ENCODE peak calls at places on chromosomes 13 and 19, in eight cellular contexts. One of them, this sample, is unnamed.
A peak's percentile ranks its signal among the peaks of the same experiment; 100 is the strongest.

GRCh38 chr13:112071902-112072530 is 5.1 kb downstream of the SOX1 start:
- DNase-seq in cardiac muscle cell: no peak
- DNase-seq in tibial nerve: no peak
- DNase-seq in stomach: no peak
- DNase-seq in cardiac fibroblast: no peak
- DNase-seq in heart right ventricle: no peak
- DNase-seq in fibroblast of lung: no peak
- DNase-seq in uterus: no peak
- DNase-seq in this sample: no peak

GRCh38 chr13:40558656-40559055 is 107.8 kb downstream of the FOXO1 start:
- DNase-seq in heart right ventricle: no peak
- DNase-seq in cardiac muscle cell: no peak
- DNase-seq in stomach: no peak
- DNase-seq in uterus: no peak
- DNase-seq in fibroblast of lung: no peak
- DNase-seq in tibial nerve: no peak
- DNase-seq in cardiac fibroblast: peak; percentile 67
- DNase-seq in this sample: no peak

GRCh38 chr13:24065172-24065571 is 95.3 kb upstream of the SPATA13 start:
- DNase-seq in uterus: no peak
- DNase-seq in cardiac muscle cell: no peak
- DNase-seq in fibroblast of lung: no peak
- DNase-seq in heart right ventricle: no peak
- DNase-seq in stomach: no peak
- DNase-seq in cardiac fibroblast: no peak
- DNase-seq in tibial nerve: no peak
- DNase-seq in this sample: no peak

GRCh38 chr19:42563352-42564210 is 31.1 kb downstream of the CEACAM8 start:
- DNase-seq in stomach: peak; percentile 29
- DNase-seq in cardiac muscle cell: peak; percentile 73
- DNase-seq in heart right ventricle: peak; percentile 32
- DNase-seq in uterus: no peak
- DNase-seq in fibroblast of lung: peak; percentile 39
- DNase-seq in cardiac fibroblast: peak; percentile 55
- DNase-seq in tibial nerve: peak; percentile 5
- DNase-seq in this sample: peak; percentile 44

GRCh38 chr19:4429266-4430200 is 27.1 kb downstream of the CHAF1A start:
- DNase-seq in fibroblast of lung: no peak
- DNase-seq in stomach: no peak
- DNase-seq in cardiac fibroblast: no peak
- DNase-seq in tibial nerve: no peak
- DNase-seq in heart right ventricle: no peak
- DNase-seq in cardiac muscle cell: no peak
- DNase-seq in uterus: no peak
- DNase-seq in this sample: no peak

GRCh38 chr13:81001828-81002385 is 661.0 kb upstream of the SPRY2 start:
- DNase-seq in cardiac muscle cell: no peak
- DNase-seq in cardiac fibroblast: peak; percentile 3
- DNase-seq in fibroblast of lung: peak; percentile 16
- DNase-seq in heart right ventricle: no peak
- DNase-seq in tibial nerve: no peak
- DNase-seq in uterus: no peak
- DNase-seq in stomach: no peak
- DNase-seq in this sample: no peak

GRCh38 chr19:17303940-17304267 is 679 bp upstream of the ABHD8 start:
- DNase-seq in fibroblast of lung: no peak
- DNase-seq in uterus: no peak
- DNase-seq in stomach: no peak
- DNase-seq in tibial nerve: no peak
- DNase-seq in cardiac muscle cell: no peak
- DNase-seq in cardiac fibroblast: no peak
- DNase-seq in heart right ventricle: no peak
- DNase-seq in this sample: peak; percentile 70

GRCh38 chr13:33610471-33611015 is 207.4 kb upstream of the RFC3 start:
- DNase-seq in heart right ventricle: peak; percentile 77
- DNase-seq in fibroblast of lung: peak; percentile 56
- DNase-seq in uterus: no peak
- DNase-seq in stomach: no peak
- DNase-seq in cardiac muscle cell: no peak
- DNase-seq in cardiac fibroblast: peak; percentile 44
- DNase-seq in tibial nerve: no peak
- DNase-seq in this sample: no peak

GRCh38 chr13:113926951-113927660 is 46.8 kb downstream of the C13orf46 start:
- DNase-seq in fibroblast of lung: no peak
- DNase-seq in cardiac fibroblast: no peak
- DNase-seq in stomach: peak; percentile 23
- DNase-seq in uterus: peak; percentile 42
- DNase-seq in heart right ventricle: no peak
- DNase-seq in cardiac muscle cell: no peak
- DNase-seq in tibial nerve: no peak
- DNase-seq in this sample: no peak

GRCh38 chr13:24194447-24194846 is 33.9 kb downstream of the SPATA13 start:
- DNase-seq in stomach: no peak
- DNase-seq in cardiac muscle cell: no peak
- DNase-seq in heart right ventricle: no peak
- DNase-seq in fibroblast of lung: no peak
- DNase-seq in tibial nerve: no peak
- DNase-seq in cardiac fibroblast: no peak
- DNase-seq in uterus: no peak
- DNase-seq in this sample: no peak

GRCh38 chr13:95455782-95456181 is 96.7 kb upstream of the CLDN10 start:
- DNase-seq in cardiac muscle cell: no peak
- DNase-seq in heart right ventricle: no peak
- DNase-seq in fibroblast of lung: no peak
- DNase-seq in tibial nerve: no peak
- DNase-seq in cardiac fibroblast: no peak
- DNase-seq in stomach: no peak
- DNase-seq in uterus: no peak
- DNase-seq in this sample: no peak

GRCh38 chr13:114102521-114103288 is 29.7 kb downstream of the RASA3 start:
- DNase-seq in tibial nerve: no peak
- DNase-seq in cardiac muscle cell: no peak
- DNase-seq in uterus: peak; percentile 15
- DNase-seq in stomach: no peak
- DNase-seq in cardiac fibroblast: no peak
- DNase-seq in heart right ventricle: no peak
- DNase-seq in fibroblast of lung: no peak
- DNase-seq in this sample: no peak

GRCh38 chr19:10876459-10877240 is 5.3 kb downstream of the CARM1 start:
- DNase-seq in cardiac muscle cell: no peak
- DNase-seq in fibroblast of lung: no peak
- DNase-seq in uterus: no peak
- DNase-seq in heart right ventricle: peak; percentile 30
- DNase-seq in tibial nerve: no peak
- DNase-seq in stomach: no peak
- DNase-seq in cardiac fibroblast: no peak
- DNase-seq in this sample: no peak

GRCh38 chr13:97130201-97130600 is 91.9 kb upstream of the MBNL2 start:
- DNase-seq in fibroblast of lung: no peak
- DNase-seq in tibial nerve: no peak
- DNase-seq in heart right ventricle: no peak
- DNase-seq in cardiac muscle cell: no peak
- DNase-seq in cardiac fibroblast: peak; percentile 56
- DNase-seq in uterus: no peak
- DNase-seq in stomach: no peak
- DNase-seq in this sample: no peak

GRCh38 chr19:20079487-20079886 is 1.7 kb downstream of the ZNF90 start:
- DNase-seq in cardiac fibroblast: no peak
- DNase-seq in tibial nerve: no peak
- DNase-seq in stomach: no peak
- DNase-seq in heart right ventricle: no peak
- DNase-seq in fibroblast of lung: no peak
- DNase-seq in uterus: no peak
- DNase-seq in cardiac muscle cell: no peak
- DNase-seq in this sample: no peak

GRCh38 chr13:86095351-86095750 is 296.1 kb upstream of the SLITRK6 start:
- DNase-seq in tibial nerve: no peak
- DNase-seq in cardiac fibroblast: no peak
- DNase-seq in fibroblast of lung: no peak
- DNase-seq in heart right ventricle: no peak
- DNase-seq in stomach: no peak
- DNase-seq in uterus: no peak
- DNase-seq in cardiac muscle cell: no peak
- DNase-seq in this sample: no peak

GRCh38 chr19:58554494-58555368 is at the start of gene CHMP2A:
- DNase-seq in tibial nerve: peak; percentile 97
- DNase-seq in cardiac muscle cell: peak; percentile 99
- DNase-seq in stomach: peak; percentile 99
- DNase-seq in heart right ventricle: peak; percentile 99
- DNase-seq in cardiac fibroblast: peak; percentile 98
- DNase-seq in uterus: peak; percentile 99
- DNase-seq in fibroblast of lung: peak; percentile 96
- DNase-seq in this sample: peak; percentile 81

GRCh38 chr13:75908137-75908536 is 272.0 kb downstream of the LMO7 start:
- DNase-seq in tibial nerve: no peak
- DNase-seq in cardiac fibroblast: peak; percentile 1
- DNase-seq in fibroblast of lung: peak; percentile 1
- DNase-seq in stomach: no peak
- DNase-seq in uterus: peak; percentile 14
- DNase-seq in heart right ventricle: peak; percentile 12
- DNase-seq in cardiac muscle cell: peak; percentile 73
- DNase-seq in this sample: no peak

GRCh38 chr13:112885782-112886268 is 83.2 kb upstream of the MCF2L start:
- DNase-seq in tibial nerve: peak; percentile 60
- DNase-seq in cardiac muscle cell: peak; percentile 95
- DNase-seq in heart right ventricle: peak; percentile 75
- DNase-seq in stomach: peak; percentile 92
- DNase-seq in cardiac fibroblast: peak; percentile 91
- DNase-seq in uterus: peak; percentile 70
- DNase-seq in fibroblast of lung: peak; percentile 88
- DNase-seq in this sample: peak; percentile 74

GRCh38 chr13:21625366-21625765 is 21.4 kb upstream of the MICU2 start:
- DNase-seq in cardiac fibroblast: peak; percentile 29
- DNase-seq in uterus: no peak
- DNase-seq in fibroblast of lung: peak; percentile 26
- DNase-seq in stomach: no peak
- DNase-seq in tibial nerve: no peak
- DNase-seq in heart right ventricle: no peak
- DNase-seq in cardiac muscle cell: no peak
- DNase-seq in this sample: peak; percentile 65
- H3K4me3 ChIP-seq in cardiac fibroblast: no peak overlapping the region
- H3K4me3 ChIP-seq in uterus: no peak overlapping the region
- H3K4me3 ChIP-seq in fibroblast of lung: no peak overlapping the region
- H3K4me3 ChIP-seq in stomach: no peak overlapping the region
- H3K4me3 ChIP-seq in tibial nerve: no peak overlapping the region
- H3K4me3 ChIP-seq in heart right ventricle: no peak overlapping the region
- H3K4me3 ChIP-seq in cardiac muscle cell: no peak overlapping the region
- H3K4me3 ChIP-seq in this sample: no peak overlapping the region

GRCh38 chr13:109684084-109684835 is 102.1 kb downstream of the IRS2 start:
- DNase-seq in cardiac muscle cell: no peak
- DNase-seq in heart right ventricle: no peak
- DNase-seq in tibial nerve: no peak
- DNase-seq in uterus: no peak
- DNase-seq in stomach: no peak
- DNase-seq in cardiac fibroblast: no peak
- DNase-seq in fibroblast of lung: no peak
- DNase-seq in this sample: no peak
- H3K4me3 ChIP-seq in cardiac muscle cell: no peak overlapping the region
- H3K4me3 ChIP-seq in heart right ventricle: no peak overlapping the region
- H3K4me3 ChIP-seq in tibial nerve: no peak overlapping the region
- H3K4me3 ChIP-seq in uterus: no peak overlapping the region
- H3K4me3 ChIP-seq in stomach: no peak overlapping the region
- H3K4me3 ChIP-seq in cardiac fibroblast: no peak overlapping the region
- H3K4me3 ChIP-seq in fibroblast of lung: no peak overlapping the region
- H3K4me3 ChIP-seq in this sample: no peak overlapping the region

DNA sequence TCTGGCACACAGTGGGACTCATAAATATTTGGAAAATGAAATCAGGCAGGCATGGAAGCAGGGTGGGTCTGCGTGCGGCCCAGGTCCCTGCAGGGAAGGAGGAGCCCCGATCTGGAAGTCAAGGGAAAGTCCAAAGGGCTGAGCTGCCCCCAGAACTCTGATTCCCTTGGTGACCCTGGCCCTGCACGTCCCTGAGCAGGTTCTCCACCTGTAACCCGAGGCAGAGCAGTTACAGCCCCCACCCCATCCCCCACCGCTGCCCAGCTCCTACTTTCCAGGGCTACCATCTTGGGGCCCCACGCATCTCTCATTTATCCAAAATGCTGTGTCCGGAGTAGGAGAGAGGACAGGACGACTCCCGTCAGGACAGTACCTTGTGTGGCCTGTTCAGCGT is 2.1 kb downstream of the PLEKHF1 start:
- DNase-seq in tibial nerve: no peak
- DNase-seq in heart right ventricle: no peak
- DNase-seq in cardiac fibroblast: no peak
- DNase-seq in cardiac muscle cell: no peak
- DNase-seq in stomach: no peak
- DNase-seq in uterus: no peak
- DNase-seq in fibroblast of lung: no peak
- DNase-seq in this sample: no peak
- H3K4me3 ChIP-seq in tibial nerve: peak overlapping the region; percentile 97
- H3K4me3 ChIP-seq in heart right ventricle: peak overlapping the region; percentile 92
- H3K4me3 ChIP-seq in cardiac fibroblast: peak overlapping the region; percentile 70
- H3K4me3 ChIP-seq in cardiac muscle cell: no peak overlapping the region
- H3K4me3 ChIP-seq in stomach: peak overlapping the region; percentile 64
- H3K4me3 ChIP-seq in uterus: peak overlapping the region; percentile 74
- H3K4me3 ChIP-seq in fibroblast of lung: peak overlapping the region; percentile 79
- H3K4me3 ChIP-seq in this sample: no peak overlapping the region

GRCh38 chr19:12722566-12723382 is 958 bp downstream of the TNPO2 start:
- DNase-seq in cardiac fibroblast: peak; percentile 99
- DNase-seq in fibroblast of lung: peak; percentile 99
- DNase-seq in heart right ventricle: peak; percentile 99
- DNase-seq in stomach: peak; percentile 97
- DNase-seq in tibial nerve: peak; percentile 98
- DNase-seq in uterus: peak; percentile 94
- DNase-seq in cardiac muscle cell: peak; percentile 100
- DNase-seq in this sample: peak; percentile 94

GRCh38 chr19:12723383-12723642 is 419 bp downstream of the TNPO2 start:
- DNase-seq in cardiac fibroblast: no peak
- DNase-seq in tibial nerve: no peak
- DNase-seq in cardiac muscle cell: peak; percentile 2
- DNase-seq in fibroblast of lung: peak; percentile 12
- DNase-seq in uterus: no peak
- DNase-seq in heart right ventricle: no peak
- DNase-seq in stomach: no peak
- DNase-seq in this sample: no peak

GRCh38 chr19:12721656-12722565 is 1.8 kb downstream of the TNPO2 start:
- DNase-seq in uterus: peak; percentile 75
- DNase-seq in heart right ventricle: peak; percentile 62
- DNase-seq in stomach: peak; percentile 69
- DNase-seq in fibroblast of lung: peak; percentile 85
- DNase-seq in cardiac fibroblast: peak; percentile 90
- DNase-seq in cardiac muscle cell: peak; percentile 94
- DNase-seq in tibial nerve: no peak
- DNase-seq in this sample: no peak

GRCh38 chr19:12720851-12721655 is 2.7 kb downstream of the TNPO2 start:
- DNase-seq in cardiac muscle cell: peak; percentile 8
- DNase-seq in stomach: no peak
- DNase-seq in fibroblast of lung: peak; percentile 25
- DNase-seq in heart right ventricle: no peak
- DNase-seq in uterus: peak; percentile 43
- DNase-seq in cardiac fibroblast: peak; percentile 35
- DNase-seq in tibial nerve: no peak
- DNase-seq in this sample: no peak

DNA sequence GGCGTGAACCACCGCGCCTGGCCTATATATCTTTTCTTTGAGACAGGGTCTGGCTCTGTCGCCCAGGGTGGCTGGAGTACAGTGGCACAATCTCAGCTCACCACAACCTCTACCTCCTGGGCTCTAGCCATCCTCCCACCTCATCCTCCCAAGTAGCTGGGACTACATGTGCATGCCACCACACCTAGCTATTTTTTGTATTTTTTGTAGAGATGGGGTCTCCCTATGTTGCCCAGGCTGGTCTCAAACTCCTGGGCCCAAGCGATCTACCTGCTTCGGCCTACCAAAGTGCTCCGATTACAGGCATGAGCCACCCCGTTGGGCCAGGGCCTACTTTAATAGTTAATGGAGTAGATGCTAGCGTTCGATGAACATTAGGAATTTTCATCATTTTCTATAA is 3.4 kb downstream of the TNPO2 start:
- DNase-seq in tibial nerve: no peak
- DNase-seq in uterus: no peak
- DNase-seq in cardiac fibroblast: no peak
- DNase-seq in heart right ventricle: no peak
- DNase-seq in cardiac muscle cell: no peak
- DNase-seq in stomach: no peak
- DNase-seq in fibroblast of lung: no peak
- DNase-seq in this sample: no peak
- H3K4me3 ChIP-seq in tibial nerve: peak overlapping the region; percentile 90
- H3K4me3 ChIP-seq in uterus: peak overlapping the region; percentile 86
- H3K4me3 ChIP-seq in cardiac fibroblast: peak overlapping the region; percentile 78
- H3K4me3 ChIP-seq in heart right ventricle: peak overlapping the region; percentile 58
- H3K4me3 ChIP-seq in cardiac muscle cell: no peak overlapping the region
- H3K4me3 ChIP-seq in stomach: peak overlapping the region; percentile 97
- H3K4me3 ChIP-seq in fibroblast of lung: peak overlapping the region; percentile 63
- H3K4me3 ChIP-seq in this sample: peak overlapping the region; percentile 89

This sample was measured in bronchial epithelial cell.